ENCODE peak calls at places on chromosomes 3 and 15, in nine cellular contexts. Y is PC-9; P is astrocyte; U is suprapubic skin; Q is AG04450; I is GM23338; S is GM12865; K is body of pancreas; V is CD8-positive, alpha-beta T cell. W is an unnamed sample.

GRCh38 chr3:194168994-194169393 is 33.0 kb downstream of the HES1 start:
- DNase-seq in Y (no peak), P (no peak), U (no peak), Q (no peak), I (no peak), S (no peak), K (no peak), V (no peak), W (no peak)

GRCh38 chr3:143439785-143440184 is 320.2 kb downstream of the CHST2 start:
- DNase-seq in Y (no peak), P (no peak), U (no peak), Q (no peak), I (no peak), S (no peak), K (no peak), V (no peak), W (no peak)

GRCh38 chr3:175146258-175146657 is 287.1 kb downstream of the NAALADL2 start:
- DNase-seq in Y (no peak), P (no peak), U (no peak), Q (peak), I (no peak), S (no peak), K (no peak), V (no peak), W (peak)

GRCh38 chr15:74781673-74782595 is at the start of gene CSK:
- DNase-seq in Y (no peak), P (no peak), U (no peak), Q (no peak), I (peak), S (peak), K (peak), V (peak), W (peak)

GRCh38 chr15:77497108-77497737 is 76.5 kb downstream of the HMG20A start:
- DNase-seq in Y (peak), P (peak), U (peak), Q (no peak), I (no peak), S (no peak), K (peak), V (no peak), W (peak)

GRCh38 chr3:46860381-46861292 is 2.6 kb downstream of the MYL3 start:
- DNase-seq in Y (no peak), P (no peak), U (peak), Q (no peak), I (peak), S (peak), K (peak), V (no peak), W (no peak)

GRCh38 chr15:58952751-58953150 is 19.3 kb upstream of the SLTM start:
- DNase-seq in Y (peak), P (peak), U (no peak), Q (no peak), I (no peak), S (peak), K (no peak), V (no peak), W (peak)

GRCh38 chr3:89278305-89278704 is 170.9 kb downstream of the EPHA3 start:
- DNase-seq in Y (no peak), P (no peak), U (no peak), Q (no peak), I (peak), S (no peak), K (peak), V (no peak), W (no peak)

GRCh38 chr15:74134387-74135027 is 4.1 kb downstream of the ISLR2 start:
- DNase-seq in Y (no peak), P (no peak), U (peak), Q (no peak), I (peak), S (no peak), K (peak), V (no peak), W (peak)

GRCh38 chr3:39150803-39151631 is 2.4 kb downstream of the CSRNP1 start:
- DNase-seq in Y (peak), P (peak), U (peak), Q (peak), I (peak), S (peak), K (peak), V (no peak), W (peak)

GRCh38 chr3:72629191-72629611 is 219.0 kb downstream of the SHQ1 start:
- DNase-seq in Y (peak), P (no peak), U (no peak), Q (no peak), I (no peak), S (peak), K (no peak), V (no peak), W (no peak)

GRCh38 chr3:152307829-152308474 is 39.2 kb downstream of the MBNL1 start:
- DNase-seq in Y (peak), P (no peak), U (no peak), Q (no peak), I (peak), S (no peak), K (no peak), V (no peak), W (no peak)

GRCh38 chr3:55554621-55555020 is 67.5 kb upstream of the WNT5A start:
- DNase-seq in Y (no peak), P (no peak), U (no peak), Q (no peak), I (peak), S (no peak), K (no peak), V (no peak), W (no peak)

GRCh38 chr3:184289426-184289938 is 9.6 kb upstream of the PSMD2 start:
- DNase-seq in Y (peak), P (peak), U (no peak), Q (no peak), I (peak), S (peak), K (peak), V (peak), W (peak)
- TF ChIP-seq CTCF in Y (peak), P (peak), U (peak), Q (peak), I (peak), S (peak), K (peak), V (peak), W (peak)

DNA sequence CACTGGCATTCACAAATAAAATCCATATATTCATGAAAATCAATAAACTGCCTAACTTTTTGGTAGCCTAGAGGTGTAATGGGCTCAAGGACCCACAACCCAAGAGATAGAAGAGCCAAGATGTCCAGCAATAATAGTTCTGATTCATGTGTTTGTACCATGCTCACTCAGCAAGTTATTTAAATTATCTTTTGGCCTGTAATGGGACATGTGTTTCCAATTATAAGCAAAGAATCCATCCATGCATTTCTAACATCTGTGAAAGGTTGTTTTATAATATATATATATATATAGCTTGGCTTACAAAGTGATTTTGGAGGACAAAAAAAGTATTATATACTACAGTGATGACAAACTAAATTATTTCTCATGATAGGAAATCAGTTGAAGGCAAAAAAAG is 29.7 kb upstream of the SHC4 start:
- DNase-seq in Y (no peak), P (no peak), U (no peak), Q (no peak), I (no peak), S (no peak), K (no peak), V (no peak), W (peak)
- H3K4me3 ChIP-seq in Y (no peak), P (no peak), U (no peak), Q (no peak), I (no peak), S (no peak), K (no peak), V (no peak), W (no peak)

GRCh38 chr15:62244762-62245161 is 79.7 kb upstream of the C2CD4B start:
- DNase-seq in Y (no peak), P (no peak), U (no peak), Q (no peak), I (peak), S (no peak), K (peak), V (no peak), W (no peak)
- TF ChIP-seq CTCF in Y (no peak), P (no peak), U (no peak), Q (no peak), I (no peak), S (no peak), K (peak), V (no peak), W (no peak)

GRCh38 chr15:63194291-63194681 is 4.9 kb downstream of the RAB8B start:
- DNase-seq in Y (no peak), P (no peak), U (no peak), Q (no peak), I (no peak), S (no peak), K (no peak), V (no peak), W (no peak)
- H3K4me3 ChIP-seq in Y (no peak), P (no peak), U (no peak), Q (no peak), I (no peak), S (peak), K (no peak), V (peak), W (no peak)

DNA sequence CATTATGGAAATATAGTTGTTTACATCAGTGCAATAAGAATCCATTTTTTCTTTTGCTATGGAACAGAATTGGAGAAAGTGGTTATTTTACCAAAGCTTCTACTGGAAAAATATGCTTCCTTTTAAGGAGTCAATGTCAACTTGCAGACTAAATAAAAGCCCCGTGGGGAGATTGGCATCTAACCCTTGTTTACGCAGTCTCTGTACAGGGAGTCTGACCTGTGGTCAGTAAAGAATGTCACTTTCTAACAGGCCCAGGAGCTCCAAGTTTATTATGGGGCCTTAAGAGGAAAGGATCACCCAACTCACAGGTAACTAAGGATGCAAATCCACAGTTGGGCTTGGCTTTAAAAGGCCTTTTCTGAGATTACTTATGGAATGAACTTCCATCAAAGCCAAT is 1751.2 kb downstream of the SI start:
- DNase-seq in Y (no peak), P (no peak), U (no peak), Q (no peak), I (no peak), S (no peak), K (no peak), V (no peak), W (no peak)
- TF ChIP-seq CTCF in Y (no peak), P (no peak), U (no peak), Q (no peak), I (no peak), S (no peak), K (no peak), V (no peak), W (no peak)

GRCh38 chr15:39936681-39937080 is 2.8 kb downstream of the EIF2AK4 start:
- DNase-seq in Y (peak), P (no peak), U (no peak), Q (no peak), I (no peak), S (no peak), K (no peak), V (no peak), W (no peak)
- H3K4me3 ChIP-seq in Y (no peak), P (no peak), U (no peak), Q (no peak), I (no peak), S (no peak), K (no peak), V (no peak), W (no peak)

GRCh38 chr15:67873777-67874176 is 33.9 kb upstream of the RNU6-1 start:
- DNase-seq in Y (no peak), P (no peak), U (no peak), Q (no peak), I (no peak), S (no peak), K (no peak), V (no peak), W (no peak)
- TF ChIP-seq CTCF in Y (no peak), P (no peak), U (no peak), Q (no peak), I (peak), S (no peak), K (no peak), V (no peak), W (no peak)

DNA sequence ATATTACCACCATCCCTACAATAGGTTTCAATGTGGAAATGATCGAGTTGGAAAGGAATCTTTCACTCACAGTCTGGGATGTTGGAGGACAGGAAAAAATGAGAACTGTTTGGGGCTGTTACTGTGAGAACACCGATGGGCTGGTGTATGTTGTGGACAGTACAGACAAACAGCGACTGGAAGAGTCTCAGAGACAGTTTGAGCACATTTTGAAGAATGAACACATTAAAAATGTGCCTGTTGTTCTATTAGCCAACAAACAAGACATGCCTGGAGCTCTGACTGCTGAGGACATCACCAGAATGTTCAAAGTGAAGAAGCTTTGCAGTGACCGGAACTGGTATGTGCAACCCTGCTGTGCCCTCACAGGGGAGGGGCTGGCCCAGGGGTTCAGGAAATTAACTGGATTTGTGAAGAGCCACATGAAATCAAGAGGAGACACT is 520 bp downstream of the ARL14 start:
- DNase-seq in Y (peak), P (peak), U (no peak), Q (no peak), I (no peak), S (no peak), K (peak), V (no peak), W (peak)
- H3K4me3 ChIP-seq in Y (peak), P (peak), U (no peak), Q (no peak), I (no peak), S (no peak), K (no peak), V (no peak), W (no peak)

DNA sequence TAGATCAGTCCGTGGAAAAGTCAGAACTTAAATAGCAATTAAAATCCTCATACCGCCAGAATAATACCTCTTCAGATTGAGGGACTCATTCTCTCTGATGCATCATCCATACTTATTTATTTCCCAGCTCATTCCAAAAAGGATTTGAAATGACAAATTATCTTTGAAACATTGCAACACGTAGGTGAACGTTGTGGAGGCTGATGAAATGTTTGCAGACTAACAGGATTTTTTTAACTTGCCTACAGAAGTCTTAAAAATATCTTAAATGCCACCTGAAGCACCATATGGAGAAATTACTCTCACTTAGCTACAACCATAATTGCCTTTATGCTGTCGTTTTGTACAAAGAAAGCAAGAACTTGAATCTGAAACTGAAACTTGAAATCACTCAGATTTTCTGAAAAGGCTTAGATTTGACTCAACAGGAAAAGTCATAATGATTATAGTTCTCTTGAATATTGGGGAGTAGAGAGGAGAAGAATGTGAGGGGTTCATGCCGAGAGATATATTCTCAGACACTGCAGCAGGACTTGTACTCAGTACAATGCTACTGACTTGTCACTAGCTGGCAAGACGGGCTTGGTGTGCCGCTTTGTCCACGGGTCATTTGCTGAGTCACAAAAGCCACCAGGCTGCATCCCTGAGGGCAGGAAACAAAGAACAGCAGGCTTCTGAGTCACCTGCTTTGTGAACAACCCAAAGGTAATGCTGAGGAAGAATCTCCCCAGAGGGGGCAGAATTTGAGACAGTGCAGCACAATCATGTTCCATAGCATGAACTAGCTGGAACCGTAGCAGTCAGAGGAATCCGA is 7.1 kb upstream of the FMN1 start:
- DNase-seq in Y (peak), P (peak), U (no peak), Q (no peak), I (peak), S (peak), K (peak), V (no peak), W (peak)
- TF ChIP-seq CTCF in Y (peak), P (peak), U (no peak), Q (peak), I (peak), S (no peak), K (no peak), V (no peak), W (no peak)

W was measured in foreskin fibroblast.